ENCODE peak calls at places on chromosomes 6 and 20, in five cellular contexts. H is A549, M is cardiac fibroblast, U is uterus, C is right cardiac atrium. P is an unnamed sample.

GRCh38 chr6:170266061-170266825 is 24.6 kb downstream of the DLL1 start:
- DNase-seq in H (no peak), M (no peak), U (no peak), C (peak), P (no peak)

GRCh38 chr20:52031206-52031573 is 160.4 kb downstream of the ZFP64 start:
- DNase-seq in H (no peak), M (no peak), U (no peak), C (no peak), P (no peak)

GRCh38 chr20:11921326-11921725 is 3.6 kb downstream of the BTBD3 start:
- DNase-seq in H (no peak), M (no peak), U (no peak), C (no peak), P (no peak)

GRCh38 chr6:169243661-169244060 is 10.0 kb downstream of the THBS2 start:
- DNase-seq in H (no peak), M (no peak), U (no peak), C (no peak), P (no peak)

GRCh38 chr20:57047281-57048026 is 219.0 kb downstream of the BMP7 start:
- DNase-seq in H (peak), M (no peak), U (no peak), C (no peak), P (no peak)

GRCh38 chr6:63805808-63806572 is 170.4 kb downstream of the PHF3 start:
- DNase-seq in H (peak), M (peak), U (no peak), C (no peak), P (peak)

GRCh38 chr6:45704056-45704790 is 311.4 kb downstream of the CLIC5 start:
- DNase-seq in H (no peak), M (no peak), U (no peak), C (no peak), P (no peak)

GRCh38 chr20:57749861-57750260 is 40.0 kb upstream of the PMEPA1 start:
- DNase-seq in H (no peak), M (no peak), U (no peak), C (no peak), P (no peak)

GRCh38 chr6:150336299-150336698 is 32.5 kb upstream of the IYD start:
- DNase-seq in H (no peak), M (peak), U (no peak), C (no peak), P (no peak)

GRCh38 chr20:21028436-21028835 is 77.7 kb downstream of the LINC00237 start:
- DNase-seq in H (no peak), M (no peak), U (no peak), C (no peak), P (no peak)

GRCh38 chr6:131858765-131859490 is 51.1 kb downstream of the ENPP1 start:
- DNase-seq in H (no peak), M (peak), U (no peak), C (no peak), P (no peak)

GRCh38 chr20:20732641-20733040 is 20.2 kb upstream of the RALGAPA2 start:
- DNase-seq in H (no peak), M (no peak), U (no peak), C (no peak), P (no peak)

GRCh38 chr6:142121342-142121741 is 11.4 kb upstream of the GJE1 start:
- DNase-seq in H (no peak), M (no peak), U (no peak), C (no peak), P (no peak)

GRCh38 chr20:7704021-7704420 is 236.2 kb downstream of the HAO1 start:
- DNase-seq in H (no peak), M (no peak), U (no peak), C (no peak), P (no peak)

GRCh38 chr6:69231983-69232382 is 564.8 kb downstream of the LMBRD1 start:
- DNase-seq in H (no peak), M (no peak), U (no peak), C (no peak), P (no peak)

GRCh38 chr20:43925786-43926185 is 11.1 kb downstream of the TOX2 start:
- DNase-seq in H (no peak), M (peak), U (no peak), C (peak), P (no peak)

GRCh38 chr6:842141-842540 is 149.2 kb upstream of the EXOC2 start:
- DNase-seq in H (no peak), M (no peak), U (no peak), C (peak), P (no peak)

GRCh38 chr6:10613077-10613476 is 81.3 kb downstream of the C6orf52 start:
- DNase-seq in H (peak), M (no peak), U (no peak), C (no peak), P (peak)

GRCh38 chr20:18496042-18496441 is 983 bp downstream of the RBBP9 start:
- DNase-seq in H (no peak), M (no peak), U (no peak), C (no peak), P (peak)

GRCh38 chr6:159989882-159990480 is 21.1 kb downstream of the IGF2R start:
- DNase-seq in H (no peak), M (no peak), U (no peak), C (no peak), P (no peak)

GRCh38 chr20:17481661-17482060 is 49.5 kb downstream of the BFSP1 start:
- DNase-seq in H (no peak), M (no peak), U (no peak), C (no peak), P (no peak)

GRCh38 chr6:5752282-5752681 is 254.4 kb downstream of the NRN1 start:
- DNase-seq in H (no peak), M (peak), U (no peak), C (no peak), P (no peak)

DNA sequence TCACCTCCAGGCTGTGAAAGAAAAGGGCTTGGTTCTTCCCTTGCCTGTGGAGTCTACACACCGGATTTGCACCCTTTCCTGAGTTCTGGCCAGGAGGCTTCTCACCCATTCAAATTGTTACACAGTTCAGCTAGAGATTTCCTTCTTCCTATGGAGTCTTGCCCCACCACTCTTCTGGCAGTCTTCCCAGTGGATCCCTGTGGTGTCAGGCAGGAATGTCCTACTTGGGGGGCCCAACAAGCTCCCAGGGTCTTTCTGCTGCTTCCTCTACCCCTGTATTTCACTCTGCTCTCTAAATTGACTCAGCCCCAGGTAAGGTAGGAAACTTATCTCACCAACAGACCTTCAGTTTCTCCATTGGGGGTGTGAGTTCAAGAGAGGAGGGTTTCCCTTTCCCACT is 14.0 kb upstream of the CST9L start:
- DNase-seq in H (no peak), M (no peak), U (no peak), C (no peak), P (no peak)
- H3K4me3 ChIP-seq in H (no peak), M (no peak), U (no peak), C (no peak), P (no peak)

DNA sequence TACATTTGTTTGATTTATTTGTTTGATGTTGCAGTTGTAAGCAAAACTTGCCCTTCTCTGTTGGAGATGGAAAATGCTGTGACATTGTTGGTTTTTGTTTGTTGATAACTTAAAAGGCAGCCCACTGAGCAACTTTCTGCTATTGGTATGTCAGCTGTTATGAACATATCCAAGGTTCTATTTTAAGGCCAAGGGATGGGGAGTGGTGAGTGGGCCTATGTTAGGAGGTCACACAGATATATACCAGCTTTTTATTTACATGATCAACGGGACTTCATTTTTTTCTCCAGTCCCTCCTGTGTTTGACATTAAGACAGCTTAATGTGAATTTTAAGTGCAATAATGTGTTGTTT is 5.8 kb downstream of the QKI start:
- DNase-seq in H (no peak), M (no peak), U (no peak), C (no peak), P (no peak)
- H3K4me3 ChIP-seq in H (no peak), M (peak), U (no peak), C (peak), P (no peak)

DNA sequence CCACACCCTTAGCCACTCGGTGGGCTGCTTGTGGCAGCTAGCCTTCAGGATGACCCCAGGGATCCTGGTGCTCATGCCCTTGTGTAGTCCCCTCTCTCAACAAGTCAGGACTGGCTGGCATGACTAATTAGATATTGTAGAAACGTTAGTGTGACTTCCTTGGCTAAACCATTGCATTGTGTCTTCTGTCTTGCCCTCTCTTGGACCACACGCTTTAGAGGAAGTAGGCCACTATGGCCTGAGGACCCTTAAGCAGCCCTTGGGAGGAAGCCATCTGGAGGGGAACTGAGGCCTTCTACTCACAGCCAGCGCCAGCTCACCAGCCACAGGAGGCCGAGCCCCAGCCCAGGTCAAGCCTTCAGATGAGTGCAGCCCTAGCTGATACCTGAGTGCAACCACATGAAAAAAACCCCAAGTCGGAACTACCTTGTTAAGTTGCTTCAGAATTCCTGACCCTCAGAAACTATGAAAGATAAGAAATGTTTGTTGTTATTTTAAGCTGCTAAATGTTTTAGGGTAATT is 10.1 kb downstream of the ANGPT4 start:
- DNase-seq in H (no peak), M (no peak), U (no peak), C (no peak), P (no peak)
- H3K4me3 ChIP-seq in H (no peak), M (no peak), U (no peak), C (no peak), P (no peak)

GRCh38 chr20:3733119-3733995 is 872 bp downstream of the HSPA12B start:
- DNase-seq in H (no peak), M (no peak), U (no peak), C (no peak), P (no peak)

GRCh38 chr20:3734111-3734843 is 1.8 kb downstream of the HSPA12B start:
- DNase-seq in H (no peak), M (no peak), U (peak), C (no peak), P (no peak)

GRCh38 chr20:3730803-3731370 is 1.6 kb upstream of the HSPA12B start:
- DNase-seq in H (no peak), M (no peak), U (no peak), C (no peak), P (no peak)

GRCh38 chr20:3731944-3732326 is 550 bp upstream of the HSPA12B start:
- DNase-seq in H (no peak), M (no peak), U (peak), C (no peak), P (no peak)

DNA sequence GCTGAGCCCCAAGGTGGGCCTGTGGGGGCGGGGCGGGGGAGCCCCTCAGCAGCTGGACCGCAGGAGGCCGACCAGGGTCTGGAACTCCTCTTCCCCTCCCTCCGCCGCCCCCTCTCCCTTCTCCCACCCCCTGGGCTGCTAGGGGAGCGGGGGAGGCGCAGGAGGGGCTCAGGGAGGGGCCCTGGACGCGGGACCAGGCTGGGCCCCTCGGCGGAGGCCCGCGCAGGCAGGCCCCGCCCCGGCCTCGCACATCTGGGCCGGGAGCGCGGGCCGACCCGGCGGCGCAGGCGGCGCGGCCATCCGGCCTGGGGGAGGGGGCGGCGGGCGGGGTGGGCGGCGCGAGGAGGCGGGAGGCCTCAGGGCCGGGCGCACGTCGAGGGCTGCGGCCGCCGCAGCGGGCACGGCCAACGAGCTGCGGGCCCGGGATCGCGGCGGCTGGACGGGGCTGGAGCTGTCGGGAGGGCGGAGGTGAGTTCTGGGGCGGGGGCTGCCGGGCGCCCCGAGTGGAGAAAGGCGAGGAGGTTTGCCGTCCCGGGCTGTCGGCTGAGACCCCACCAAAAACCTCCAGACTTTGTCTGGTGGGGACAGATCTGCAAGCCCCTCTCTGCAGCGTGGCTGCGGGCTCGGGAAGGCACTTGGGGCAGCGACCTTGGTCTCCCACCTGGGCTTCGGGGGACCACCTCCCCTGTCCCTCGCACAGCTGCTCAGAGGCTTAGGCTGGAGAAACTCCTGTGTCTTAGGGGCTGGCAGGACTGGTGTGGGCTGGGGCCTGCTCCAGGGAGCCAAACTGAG is at the start of gene HSPA12B:
- DNase-seq in H (no peak), M (no peak), U (peak), C (no peak), P (no peak)
- H3K4me3 ChIP-seq in H (no peak), M (no peak), U (peak), C (peak), P (no peak)

DNA sequence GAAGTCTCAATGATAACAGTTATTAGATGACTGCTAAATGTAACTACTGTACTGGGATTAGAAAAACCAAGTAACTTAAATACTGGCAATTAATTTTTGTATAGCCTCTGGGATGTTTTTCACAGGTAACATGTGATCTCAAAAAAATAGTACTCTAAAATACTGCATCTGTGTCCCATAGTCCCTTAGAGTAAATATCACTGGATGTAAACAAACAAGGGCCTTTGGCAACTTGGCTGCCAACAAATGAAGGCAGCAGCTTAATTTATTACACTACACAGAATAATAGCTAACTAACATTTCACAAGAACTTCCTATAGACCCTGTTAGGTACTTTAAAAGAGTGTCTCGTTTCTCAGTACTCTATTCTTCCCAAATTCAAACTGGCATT is 14.0 kb downstream of the ARHGAP18 start:
- DNase-seq in H (no peak), M (no peak), U (no peak), C (no peak), P (no peak)
- H3K4me3 ChIP-seq in H (no peak), M (no peak), U (no peak), C (no peak), P (no peak)

DNA sequence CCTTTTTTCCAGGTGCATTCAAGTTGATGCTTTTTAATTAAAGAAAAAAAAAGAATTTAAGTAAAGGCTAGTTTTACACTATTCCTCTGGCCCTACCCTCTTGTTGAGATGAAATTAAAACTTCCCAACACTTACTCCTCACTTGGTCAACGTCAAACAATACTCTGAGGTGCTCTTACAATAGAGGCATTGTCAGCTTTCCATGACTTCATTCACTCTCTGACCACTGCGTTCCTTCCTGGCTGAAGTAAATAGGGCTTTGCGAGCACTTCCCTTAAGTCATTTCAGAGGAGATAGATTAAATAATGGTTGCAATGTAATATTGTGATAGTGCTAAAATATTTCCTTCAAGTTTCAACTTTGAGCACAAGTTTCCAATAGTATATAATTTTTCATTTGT is 229.8 kb upstream of the CEP162 start:
- DNase-seq in H (no peak), M (peak), U (no peak), C (no peak), P (no peak)
- H3K4me3 ChIP-seq in H (no peak), M (no peak), U (no peak), C (no peak), P (no peak)

GRCh38 chr6:116512155-116512559 is 718 bp downstream of the CALHM5 start:
- DNase-seq in H (no peak), M (peak), U (no peak), C (no peak), P (no peak)

GRCh38 chr6:116511424-116512131 is at the start of gene CALHM5:
- DNase-seq in H (peak), M (peak), U (peak), C (peak), P (no peak)

GRCh38 chr6:116513224-116513875 is 1.9 kb downstream of the CALHM5 start:
- DNase-seq in H (no peak), M (no peak), U (no peak), C (no peak), P (no peak)

GRCh38 chr6:116514103-116514502 is 2.7 kb downstream of the CALHM5 start:
- DNase-seq in H (no peak), M (no peak), U (no peak), C (no peak), P (no peak)

DNA sequence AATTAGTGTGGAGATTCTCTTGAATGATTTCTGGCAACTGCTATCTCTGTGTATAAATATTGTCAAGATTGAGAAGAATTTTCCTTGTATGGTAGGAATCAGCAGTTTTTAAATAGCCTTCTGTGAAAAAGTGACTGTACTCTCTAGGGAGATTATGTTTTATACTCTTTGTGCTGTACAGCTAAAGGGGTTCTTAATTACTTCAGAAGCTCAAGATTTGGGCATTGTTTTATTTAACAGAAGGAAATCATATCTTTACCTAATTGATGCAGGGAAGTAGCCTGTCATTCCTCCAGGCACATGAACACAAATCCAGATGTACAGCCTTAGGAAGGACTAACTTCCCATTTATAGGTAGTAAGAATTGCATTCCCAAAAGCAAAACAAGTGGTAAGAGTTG is 1.3 kb downstream of the CALHM5 start:
- DNase-seq in H (no peak), M (no peak), U (no peak), C (no peak), P (no peak)
- H3K4me3 ChIP-seq in H (no peak), M (peak), U (no peak), C (peak), P (no peak)

P was measured in LNCaP clone FGC.